ENCODE peak calls at places on chromosome 13, in five cellular contexts. One of them, this sample, is unnamed.

GRCh38 chr13:94967183-94968039 is 255.1 kb upstream of the SOX21 start:
- DNase-seq in progenitor cell of endocrine pancreas: peak; percentile 37
- DNase-seq in WTC11: peak; percentile 57
- DNase-seq in breast epithelium: no peak
- DNase-seq in lower lobe of right lung: no peak
- DNase-seq in this sample: no peak

GRCh38 chr13:21619633-21620220 is 15.8 kb upstream of the MICU2 start:
- DNase-seq in progenitor cell of endocrine pancreas: no peak
- DNase-seq in WTC11: no peak
- DNase-seq in breast epithelium: no peak
- DNase-seq in lower lobe of right lung: no peak
- DNase-seq in this sample: no peak

GRCh38 chr13:26482451-26483197 is 74.9 kb upstream of the WASF3 start:
- DNase-seq in progenitor cell of endocrine pancreas: peak; percentile 46
- DNase-seq in WTC11: peak; percentile 74
- DNase-seq in breast epithelium: peak; percentile 58
- DNase-seq in lower lobe of right lung: no peak
- DNase-seq in this sample: peak; percentile 63

GRCh38 chr13:112441226-112441625 is 65.1 kb downstream of the SPACA7 start:
- DNase-seq in progenitor cell of endocrine pancreas: no peak
- DNase-seq in WTC11: no peak
- DNase-seq in breast epithelium: no peak
- DNase-seq in lower lobe of right lung: no peak
- DNase-seq in this sample: no peak

GRCh38 chr13:101875717-101876393 is 423.4 kb downstream of the ITGBL1 start:
- DNase-seq in progenitor cell of endocrine pancreas: no peak
- DNase-seq in WTC11: no peak
- DNase-seq in breast epithelium: peak; percentile 52
- DNase-seq in lower lobe of right lung: no peak
- DNase-seq in this sample: peak; percentile 64

GRCh38 chr13:42970824-42971669 is 21.0 kb downstream of the EPSTI1 start:
- DNase-seq in progenitor cell of endocrine pancreas: no peak
- DNase-seq in WTC11: peak; percentile 41
- DNase-seq in breast epithelium: no peak
- DNase-seq in lower lobe of right lung: no peak
- DNase-seq in this sample: peak; percentile 52

GRCh38 chr13:33752631-33753030 is 65.3 kb upstream of the RFC3 start:
- DNase-seq in progenitor cell of endocrine pancreas: no peak
- DNase-seq in WTC11: no peak
- DNase-seq in breast epithelium: no peak
- DNase-seq in lower lobe of right lung: no peak
- DNase-seq in this sample: no peak

GRCh38 chr13:78976696-78977095 is 317.7 kb upstream of the OBI1 start:
- DNase-seq in progenitor cell of endocrine pancreas: no peak
- DNase-seq in WTC11: no peak
- DNase-seq in breast epithelium: no peak
- DNase-seq in lower lobe of right lung: no peak
- DNase-seq in this sample: no peak

GRCh38 chr13:110536006-110536693 is 25.4 kb downstream of the RAB20 start:
- DNase-seq in progenitor cell of endocrine pancreas: no peak
- DNase-seq in WTC11: no peak
- DNase-seq in breast epithelium: no peak
- DNase-seq in lower lobe of right lung: peak; percentile 80
- DNase-seq in this sample: no peak

GRCh38 chr13:32267836-32268439 is 47.2 kb downstream of the ZAR1L start:
- DNase-seq in progenitor cell of endocrine pancreas: peak; percentile 27
- DNase-seq in WTC11: peak; percentile 85
- DNase-seq in breast epithelium: no peak
- DNase-seq in lower lobe of right lung: no peak
- DNase-seq in this sample: peak; percentile 55

GRCh38 chr13:53266757-53267156 is 238.1 kb downstream of the OLFM4 start:
- DNase-seq in progenitor cell of endocrine pancreas: no peak
- DNase-seq in WTC11: no peak
- DNase-seq in breast epithelium: no peak
- DNase-seq in lower lobe of right lung: no peak
- DNase-seq in this sample: no peak

GRCh38 chr13:42396501-42396900 is 124.5 kb downstream of the AKAP11 start:
- DNase-seq in progenitor cell of endocrine pancreas: no peak
- DNase-seq in WTC11: no peak
- DNase-seq in breast epithelium: no peak
- DNase-seq in lower lobe of right lung: no peak
- DNase-seq in this sample: no peak

GRCh38 chr13:39297664-39298171 is 259.5 kb downstream of the NHLRC3 start:
- DNase-seq in progenitor cell of endocrine pancreas: no peak
- DNase-seq in WTC11: no peak
- DNase-seq in breast epithelium: no peak
- DNase-seq in lower lobe of right lung: no peak
- DNase-seq in this sample: no peak

GRCh38 chr13:35712907-35713685 is 236.6 kb upstream of the MAB21L1 start:
- DNase-seq in progenitor cell of endocrine pancreas: no peak
- DNase-seq in WTC11: no peak
- DNase-seq in breast epithelium: no peak
- DNase-seq in lower lobe of right lung: no peak
- DNase-seq in this sample: no peak

GRCh38 chr13:75345191-75345590 is 136.8 kb downstream of the TBC1D4 start:
- DNase-seq in progenitor cell of endocrine pancreas: no peak
- DNase-seq in WTC11: no peak
- DNase-seq in breast epithelium: no peak
- DNase-seq in lower lobe of right lung: no peak
- DNase-seq in this sample: no peak

GRCh38 chr13:42039457-42039945 is 8.9 kb upstream of the DGKH start:
- DNase-seq in progenitor cell of endocrine pancreas: no peak
- DNase-seq in WTC11: no peak
- DNase-seq in breast epithelium: no peak
- DNase-seq in lower lobe of right lung: no peak
- DNase-seq in this sample: peak; percentile 25

GRCh38 chr13:109704771-109705628 is 81.4 kb downstream of the IRS2 start:
- DNase-seq in progenitor cell of endocrine pancreas: no peak
- DNase-seq in WTC11: no peak
- DNase-seq in breast epithelium: no peak
- DNase-seq in lower lobe of right lung: peak; percentile 85
- DNase-seq in this sample: peak; percentile 51

GRCh38 chr13:33937373-33938087 is 119.6 kb downstream of the RFC3 start:
- DNase-seq in progenitor cell of endocrine pancreas: no peak
- DNase-seq in WTC11: peak; percentile 13
- DNase-seq in breast epithelium: no peak
- DNase-seq in lower lobe of right lung: no peak
- DNase-seq in this sample: no peak

DNA sequence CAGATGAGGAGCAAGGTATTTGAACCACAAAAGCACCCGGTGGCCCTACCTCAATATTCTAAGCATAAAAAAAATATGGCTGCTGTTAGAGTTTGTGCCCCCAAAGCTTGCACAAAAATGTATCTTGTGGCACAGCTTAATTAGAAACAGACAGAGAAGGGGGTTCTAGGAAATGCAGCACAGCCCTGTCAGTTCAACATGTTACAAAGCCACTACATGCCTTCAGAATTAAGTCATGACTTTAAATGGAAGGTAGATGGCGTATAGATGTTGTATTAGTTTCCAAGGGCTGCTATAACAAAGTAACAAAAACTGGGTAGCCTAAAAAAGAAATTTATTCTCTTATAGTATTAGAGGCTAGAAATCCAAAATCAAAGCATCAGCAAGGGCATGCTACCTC is 703.8 kb downstream of the DIAPH3 start:
- DNase-seq in progenitor cell of endocrine pancreas: no peak
- DNase-seq in WTC11: no peak
- DNase-seq in breast epithelium: no peak
- DNase-seq in lower lobe of right lung: no peak
- DNase-seq in this sample: no peak
- TF ChIP-seq CTCF in progenitor cell of endocrine pancreas: no peak
- TF ChIP-seq CTCF in WTC11: no peak
- TF ChIP-seq CTCF in breast epithelium: no peak
- TF ChIP-seq CTCF in lower lobe of right lung: no peak
- TF ChIP-seq CTCF in this sample: no peak

GRCh38 chr13:58876473-58876872 is 1244.9 kb downstream of the PCDH17 start:
- DNase-seq in progenitor cell of endocrine pancreas: no peak
- DNase-seq in WTC11: no peak
- DNase-seq in breast epithelium: no peak
- DNase-seq in lower lobe of right lung: no peak
- DNase-seq in this sample: no peak
- TF ChIP-seq CTCF in progenitor cell of endocrine pancreas: no peak
- TF ChIP-seq CTCF in WTC11: no peak
- TF ChIP-seq CTCF in breast epithelium: no peak
- TF ChIP-seq CTCF in lower lobe of right lung: no peak
- TF ChIP-seq CTCF in this sample: no peak

GRCh38 chr13:46679369-46680180 is 117.4 kb downstream of the ESD start:
- DNase-seq in progenitor cell of endocrine pancreas: no peak
- DNase-seq in WTC11: no peak
- DNase-seq in breast epithelium: no peak
- DNase-seq in lower lobe of right lung: no peak
- DNase-seq in this sample: no peak
- TF ChIP-seq CTCF in progenitor cell of endocrine pancreas: no peak
- TF ChIP-seq CTCF in WTC11: no peak
- TF ChIP-seq CTCF in breast epithelium: no peak
- TF ChIP-seq CTCF in lower lobe of right lung: peak; percentile 11
- TF ChIP-seq CTCF in this sample: no peak

DNA sequence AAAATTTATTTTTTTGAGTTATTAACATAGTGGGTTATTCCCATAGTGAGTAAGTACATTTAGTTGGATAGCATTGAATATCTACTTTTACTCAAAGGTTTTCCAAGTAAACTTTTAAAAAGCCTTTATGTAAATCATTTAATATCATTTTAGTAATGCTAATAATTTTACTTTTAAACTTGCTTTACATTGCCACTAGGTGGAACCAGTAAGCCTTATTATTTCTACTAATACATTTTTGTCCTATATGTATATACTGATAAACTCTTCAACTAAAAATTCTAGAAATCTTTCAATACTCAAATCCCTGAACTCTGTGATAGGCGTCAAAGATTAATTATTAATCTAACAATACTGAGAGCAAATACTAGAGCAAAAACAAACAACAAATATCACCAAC is 1709.2 kb upstream of the PCDH20 start:
- DNase-seq in progenitor cell of endocrine pancreas: no peak
- DNase-seq in WTC11: no peak
- DNase-seq in breast epithelium: no peak
- DNase-seq in lower lobe of right lung: no peak
- DNase-seq in this sample: no peak
- TF ChIP-seq CTCF in progenitor cell of endocrine pancreas: peak; percentile 75
- TF ChIP-seq CTCF in WTC11: peak; percentile 26
- TF ChIP-seq CTCF in breast epithelium: peak; percentile 14
- TF ChIP-seq CTCF in lower lobe of right lung: no peak
- TF ChIP-seq CTCF in this sample: peak; percentile 46

GRCh38 chr13:106133025-106133424 is 402.4 kb downstream of the EFNB2 start:
- DNase-seq in progenitor cell of endocrine pancreas: no peak
- DNase-seq in WTC11: no peak
- DNase-seq in breast epithelium: no peak
- DNase-seq in lower lobe of right lung: no peak
- DNase-seq in this sample: peak; percentile 57
- TF ChIP-seq CTCF in progenitor cell of endocrine pancreas: no peak
- TF ChIP-seq CTCF in WTC11: no peak
- TF ChIP-seq CTCF in breast epithelium: no peak
- TF ChIP-seq CTCF in lower lobe of right lung: no peak
- TF ChIP-seq CTCF in this sample: no peak

GRCh38 chr13:80161219-80161618 is 179.7 kb downstream of the SPRY2 start:
- DNase-seq in progenitor cell of endocrine pancreas: no peak
- DNase-seq in WTC11: no peak
- DNase-seq in breast epithelium: no peak
- DNase-seq in lower lobe of right lung: no peak
- DNase-seq in this sample: no peak
- TF ChIP-seq CTCF in progenitor cell of endocrine pancreas: no peak
- TF ChIP-seq CTCF in WTC11: no peak
- TF ChIP-seq CTCF in breast epithelium: no peak
- TF ChIP-seq CTCF in lower lobe of right lung: no peak
- TF ChIP-seq CTCF in this sample: no peak

GRCh38 chr13:23513460-23513859 is 56.8 kb upstream of the TNFRSF19 start:
- DNase-seq in progenitor cell of endocrine pancreas: no peak
- DNase-seq in WTC11: no peak
- DNase-seq in breast epithelium: no peak
- DNase-seq in lower lobe of right lung: no peak
- DNase-seq in this sample: no peak

GRCh38 chr13:23515116-23515515 is 55.1 kb upstream of the TNFRSF19 start:
- DNase-seq in progenitor cell of endocrine pancreas: no peak
- DNase-seq in WTC11: no peak
- DNase-seq in breast epithelium: no peak
- DNase-seq in lower lobe of right lung: no peak
- DNase-seq in this sample: no peak

GRCh38 chr13:23514076-23514475 is 56.1 kb upstream of the TNFRSF19 start:
- DNase-seq in progenitor cell of endocrine pancreas: no peak
- DNase-seq in WTC11: no peak
- DNase-seq in breast epithelium: no peak
- DNase-seq in lower lobe of right lung: no peak
- DNase-seq in this sample: no peak

GRCh38 chr13:23510979-23511735 is 59.1 kb upstream of the TNFRSF19 start:
- DNase-seq in progenitor cell of endocrine pancreas: no peak
- DNase-seq in WTC11: peak; percentile 17
- DNase-seq in breast epithelium: no peak
- DNase-seq in lower lobe of right lung: no peak
- DNase-seq in this sample: no peak

DNA sequence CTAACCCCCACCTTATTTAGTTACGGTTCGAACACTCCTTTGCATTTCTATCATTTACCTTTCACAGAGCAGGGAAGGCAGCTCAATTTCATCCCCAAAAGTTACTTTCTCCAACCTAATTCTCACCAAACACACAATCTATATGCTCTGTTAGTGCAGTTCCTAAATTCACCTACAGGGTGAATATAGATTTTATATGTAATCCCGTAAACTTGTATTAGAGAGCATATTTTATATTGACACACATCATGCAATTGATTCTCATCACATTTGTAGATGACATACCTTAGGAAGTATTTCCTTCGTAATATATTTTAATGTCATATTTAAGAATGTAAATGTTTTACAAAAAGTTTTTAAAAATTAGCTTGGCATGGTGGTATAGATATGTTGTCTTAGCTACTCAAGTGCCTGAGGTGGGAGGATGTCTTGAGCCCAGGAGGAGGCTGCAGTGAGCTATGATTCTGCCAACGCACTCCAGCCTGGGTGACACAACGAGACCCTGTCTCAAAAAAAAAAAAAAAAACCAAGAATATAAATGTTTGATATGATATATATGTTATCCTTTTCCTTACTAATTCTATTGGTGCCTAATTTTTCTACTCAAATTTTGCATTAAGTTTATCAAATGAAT is 57.3 kb upstream of the TNFRSF19 start:
- DNase-seq in progenitor cell of endocrine pancreas: no peak
- DNase-seq in WTC11: no peak
- DNase-seq in breast epithelium: no peak
- DNase-seq in lower lobe of right lung: no peak
- DNase-seq in this sample: no peak
- TF ChIP-seq CTCF in progenitor cell of endocrine pancreas: peak; percentile 42
- TF ChIP-seq CTCF in WTC11: peak; percentile 24
- TF ChIP-seq CTCF in breast epithelium: no peak
- TF ChIP-seq CTCF in lower lobe of right lung: no peak
- TF ChIP-seq CTCF in this sample: no peak

This sample was measured in RWPE1.